ENCODE peak calls at places on chromosomes 2 and 18, in seven cellular contexts. One of them, this sample, is unnamed.

GRCh38 chr2:111066062-111066593 is 54.6 kb upstream of the BCL2L11 start:
- DNase-seq in cardiac muscle cell: no peak
- DNase-seq in M059J: no peak
- DNase-seq in EL: no peak
- DNase-seq in activated CD4-positive, CD25-positive, alpha-beta regulatory T cell treated with anti-CD3 and anti-CD28 coated beads, Interleukin-2, amount 50 U/mL, for 72 hours: no peak
- DNase-seq in stimulated activated CD4-positive, alpha-beta T cell treated with anti-CD3 and anti-CD28 coated beads, Interleukin-1b, Interleukin-23, amount 100 ng/mL, for 1 hour: no peak
- DNase-seq in activated T-helper 9 cell treated with anti-CD3 and anti-CD28 coated beads, Interleukin-2, amount 50 U/mL, for 16 hours: no peak
- DNase-seq in this sample: no peak

GRCh38 chr2:63680455-63680854 is 91.7 kb downstream of the MDH1 start:
- DNase-seq in cardiac muscle cell: no peak
- DNase-seq in M059J: no peak
- DNase-seq in EL: no peak
- DNase-seq in activated CD4-positive, CD25-positive, alpha-beta regulatory T cell treated with anti-CD3 and anti-CD28 coated beads, Interleukin-2, amount 50 U/mL, for 72 hours: no peak
- DNase-seq in stimulated activated CD4-positive, alpha-beta T cell treated with anti-CD3 and anti-CD28 coated beads, Interleukin-1b, Interleukin-23, amount 100 ng/mL, for 1 hour: no peak
- DNase-seq in activated T-helper 9 cell treated with anti-CD3 and anti-CD28 coated beads, Interleukin-2, amount 50 U/mL, for 16 hours: no peak
- DNase-seq in this sample: no peak

GRCh38 chr2:96890726-96891385 is 21.0 kb upstream of the SEMA4C start:
- DNase-seq in cardiac muscle cell: no peak
- DNase-seq in M059J: no peak
- DNase-seq in EL: no peak
- DNase-seq in activated CD4-positive, CD25-positive, alpha-beta regulatory T cell treated with anti-CD3 and anti-CD28 coated beads, Interleukin-2, amount 50 U/mL, for 72 hours: no peak
- DNase-seq in stimulated activated CD4-positive, alpha-beta T cell treated with anti-CD3 and anti-CD28 coated beads, Interleukin-1b, Interleukin-23, amount 100 ng/mL, for 1 hour: no peak
- DNase-seq in activated T-helper 9 cell treated with anti-CD3 and anti-CD28 coated beads, Interleukin-2, amount 50 U/mL, for 16 hours: no peak
- DNase-seq in this sample: peak; percentile 58

GRCh38 chr18:70709720-70710119 is 420.9 kb downstream of the SOCS6 start:
- DNase-seq in cardiac muscle cell: no peak
- DNase-seq in M059J: no peak
- DNase-seq in EL: no peak
- DNase-seq in activated CD4-positive, CD25-positive, alpha-beta regulatory T cell treated with anti-CD3 and anti-CD28 coated beads, Interleukin-2, amount 50 U/mL, for 72 hours: no peak
- DNase-seq in stimulated activated CD4-positive, alpha-beta T cell treated with anti-CD3 and anti-CD28 coated beads, Interleukin-1b, Interleukin-23, amount 100 ng/mL, for 1 hour: no peak
- DNase-seq in activated T-helper 9 cell treated with anti-CD3 and anti-CD28 coated beads, Interleukin-2, amount 50 U/mL, for 16 hours: no peak
- DNase-seq in this sample: no peak

GRCh38 chr2:239190921-239191885 is 209.6 kb downstream of the HDAC4 start:
- DNase-seq in cardiac muscle cell: no peak
- DNase-seq in M059J: no peak
- DNase-seq in EL: no peak
- DNase-seq in activated CD4-positive, CD25-positive, alpha-beta regulatory T cell treated with anti-CD3 and anti-CD28 coated beads, Interleukin-2, amount 50 U/mL, for 72 hours: no peak
- DNase-seq in stimulated activated CD4-positive, alpha-beta T cell treated with anti-CD3 and anti-CD28 coated beads, Interleukin-1b, Interleukin-23, amount 100 ng/mL, for 1 hour: no peak
- DNase-seq in activated T-helper 9 cell treated with anti-CD3 and anti-CD28 coated beads, Interleukin-2, amount 50 U/mL, for 16 hours: no peak
- DNase-seq in this sample: no peak

GRCh38 chr2:176122633-176123482 is at the start of gene HOXD9:
- DNase-seq in cardiac muscle cell: no peak
- DNase-seq in M059J: no peak
- DNase-seq in EL: peak; percentile 70
- DNase-seq in activated CD4-positive, CD25-positive, alpha-beta regulatory T cell treated with anti-CD3 and anti-CD28 coated beads, Interleukin-2, amount 50 U/mL, for 72 hours: no peak
- DNase-seq in stimulated activated CD4-positive, alpha-beta T cell treated with anti-CD3 and anti-CD28 coated beads, Interleukin-1b, Interleukin-23, amount 100 ng/mL, for 1 hour: no peak
- DNase-seq in activated T-helper 9 cell treated with anti-CD3 and anti-CD28 coated beads, Interleukin-2, amount 50 U/mL, for 16 hours: no peak
- DNase-seq in this sample: peak; percentile 73

GRCh38 chr2:31213883-31214637 is 3.3 kb downstream of the CAPN14 start:
- DNase-seq in cardiac muscle cell: no peak
- DNase-seq in M059J: no peak
- DNase-seq in EL: no peak
- DNase-seq in activated CD4-positive, CD25-positive, alpha-beta regulatory T cell treated with anti-CD3 and anti-CD28 coated beads, Interleukin-2, amount 50 U/mL, for 72 hours: no peak
- DNase-seq in stimulated activated CD4-positive, alpha-beta T cell treated with anti-CD3 and anti-CD28 coated beads, Interleukin-1b, Interleukin-23, amount 100 ng/mL, for 1 hour: no peak
- DNase-seq in activated T-helper 9 cell treated with anti-CD3 and anti-CD28 coated beads, Interleukin-2, amount 50 U/mL, for 16 hours: no peak
- DNase-seq in this sample: no peak

GRCh38 chr2:16640867-16641266 is 24.8 kb downstream of the CYRIA start:
- DNase-seq in cardiac muscle cell: no peak
- DNase-seq in M059J: no peak
- DNase-seq in EL: no peak
- DNase-seq in activated CD4-positive, CD25-positive, alpha-beta regulatory T cell treated with anti-CD3 and anti-CD28 coated beads, Interleukin-2, amount 50 U/mL, for 72 hours: no peak
- DNase-seq in stimulated activated CD4-positive, alpha-beta T cell treated with anti-CD3 and anti-CD28 coated beads, Interleukin-1b, Interleukin-23, amount 100 ng/mL, for 1 hour: no peak
- DNase-seq in activated T-helper 9 cell treated with anti-CD3 and anti-CD28 coated beads, Interleukin-2, amount 50 U/mL, for 16 hours: no peak
- DNase-seq in this sample: no peak

GRCh38 chr2:46871976-46872381 is 43.6 kb downstream of the MCFD2 start:
- DNase-seq in cardiac muscle cell: no peak
- DNase-seq in M059J: no peak
- DNase-seq in EL: no peak
- DNase-seq in activated CD4-positive, CD25-positive, alpha-beta regulatory T cell treated with anti-CD3 and anti-CD28 coated beads, Interleukin-2, amount 50 U/mL, for 72 hours: no peak
- DNase-seq in stimulated activated CD4-positive, alpha-beta T cell treated with anti-CD3 and anti-CD28 coated beads, Interleukin-1b, Interleukin-23, amount 100 ng/mL, for 1 hour: no peak
- DNase-seq in activated T-helper 9 cell treated with anti-CD3 and anti-CD28 coated beads, Interleukin-2, amount 50 U/mL, for 16 hours: no peak
- DNase-seq in this sample: no peak

GRCh38 chr2:64613276-64613675 is 40.4 kb downstream of the SERTAD2 start:
- DNase-seq in cardiac muscle cell: no peak
- DNase-seq in M059J: no peak
- DNase-seq in EL: no peak
- DNase-seq in activated CD4-positive, CD25-positive, alpha-beta regulatory T cell treated with anti-CD3 and anti-CD28 coated beads, Interleukin-2, amount 50 U/mL, for 72 hours: no peak
- DNase-seq in stimulated activated CD4-positive, alpha-beta T cell treated with anti-CD3 and anti-CD28 coated beads, Interleukin-1b, Interleukin-23, amount 100 ng/mL, for 1 hour: no peak
- DNase-seq in activated T-helper 9 cell treated with anti-CD3 and anti-CD28 coated beads, Interleukin-2, amount 50 U/mL, for 16 hours: no peak
- DNase-seq in this sample: no peak

GRCh38 chr2:231421051-231421580 is 25.6 kb downstream of the B3GNT7 start:
- DNase-seq in cardiac muscle cell: no peak
- DNase-seq in M059J: no peak
- DNase-seq in EL: no peak
- DNase-seq in activated CD4-positive, CD25-positive, alpha-beta regulatory T cell treated with anti-CD3 and anti-CD28 coated beads, Interleukin-2, amount 50 U/mL, for 72 hours: no peak
- DNase-seq in stimulated activated CD4-positive, alpha-beta T cell treated with anti-CD3 and anti-CD28 coated beads, Interleukin-1b, Interleukin-23, amount 100 ng/mL, for 1 hour: no peak
- DNase-seq in activated T-helper 9 cell treated with anti-CD3 and anti-CD28 coated beads, Interleukin-2, amount 50 U/mL, for 16 hours: no peak
- DNase-seq in this sample: no peak

GRCh38 chr2:127508025-127508620 is 18.2 kb downstream of the IWS1 start:
- DNase-seq in cardiac muscle cell: no peak
- DNase-seq in M059J: no peak
- DNase-seq in EL: peak; percentile 28
- DNase-seq in activated CD4-positive, CD25-positive, alpha-beta regulatory T cell treated with anti-CD3 and anti-CD28 coated beads, Interleukin-2, amount 50 U/mL, for 72 hours: no peak
- DNase-seq in stimulated activated CD4-positive, alpha-beta T cell treated with anti-CD3 and anti-CD28 coated beads, Interleukin-1b, Interleukin-23, amount 100 ng/mL, for 1 hour: no peak
- DNase-seq in activated T-helper 9 cell treated with anti-CD3 and anti-CD28 coated beads, Interleukin-2, amount 50 U/mL, for 16 hours: no peak
- DNase-seq in this sample: no peak

GRCh38 chr2:222264791-222265320 is 33.9 kb downstream of the PAX3 start:
- DNase-seq in cardiac muscle cell: no peak
- DNase-seq in M059J: peak; percentile 59
- DNase-seq in EL: peak; percentile 63
- DNase-seq in activated CD4-positive, CD25-positive, alpha-beta regulatory T cell treated with anti-CD3 and anti-CD28 coated beads, Interleukin-2, amount 50 U/mL, for 72 hours: no peak
- DNase-seq in stimulated activated CD4-positive, alpha-beta T cell treated with anti-CD3 and anti-CD28 coated beads, Interleukin-1b, Interleukin-23, amount 100 ng/mL, for 1 hour: no peak
- DNase-seq in activated T-helper 9 cell treated with anti-CD3 and anti-CD28 coated beads, Interleukin-2, amount 50 U/mL, for 16 hours: no peak
- DNase-seq in this sample: no peak

GRCh38 chr2:98730053-98730850 is 680 bp downstream of the MGAT4A start:
- DNase-seq in cardiac muscle cell: peak; percentile 50
- DNase-seq in M059J: no peak
- DNase-seq in EL: no peak
- DNase-seq in activated CD4-positive, CD25-positive, alpha-beta regulatory T cell treated with anti-CD3 and anti-CD28 coated beads, Interleukin-2, amount 50 U/mL, for 72 hours: peak; percentile 51
- DNase-seq in stimulated activated CD4-positive, alpha-beta T cell treated with anti-CD3 and anti-CD28 coated beads, Interleukin-1b, Interleukin-23, amount 100 ng/mL, for 1 hour: no peak
- DNase-seq in activated T-helper 9 cell treated with anti-CD3 and anti-CD28 coated beads, Interleukin-2, amount 50 U/mL, for 16 hours: peak; percentile 37
- DNase-seq in this sample: peak; percentile 18

GRCh38 chr18:56785006-56785405 is 133.8 kb downstream of the WDR7 start:
- DNase-seq in cardiac muscle cell: no peak
- DNase-seq in M059J: no peak
- DNase-seq in EL: no peak
- DNase-seq in activated CD4-positive, CD25-positive, alpha-beta regulatory T cell treated with anti-CD3 and anti-CD28 coated beads, Interleukin-2, amount 50 U/mL, for 72 hours: no peak
- DNase-seq in stimulated activated CD4-positive, alpha-beta T cell treated with anti-CD3 and anti-CD28 coated beads, Interleukin-1b, Interleukin-23, amount 100 ng/mL, for 1 hour: no peak
- DNase-seq in activated T-helper 9 cell treated with anti-CD3 and anti-CD28 coated beads, Interleukin-2, amount 50 U/mL, for 16 hours: no peak
- DNase-seq in this sample: no peak

GRCh38 chr2:198056836-198057235 is 252.4 kb downstream of the PLCL1 start:
- DNase-seq in cardiac muscle cell: no peak
- DNase-seq in M059J: no peak
- DNase-seq in EL: no peak
- DNase-seq in activated CD4-positive, CD25-positive, alpha-beta regulatory T cell treated with anti-CD3 and anti-CD28 coated beads, Interleukin-2, amount 50 U/mL, for 72 hours: no peak
- DNase-seq in stimulated activated CD4-positive, alpha-beta T cell treated with anti-CD3 and anti-CD28 coated beads, Interleukin-1b, Interleukin-23, amount 100 ng/mL, for 1 hour: no peak
- DNase-seq in activated T-helper 9 cell treated with anti-CD3 and anti-CD28 coated beads, Interleukin-2, amount 50 U/mL, for 16 hours: no peak
- DNase-seq in this sample: no peak

GRCh38 chr2:75787532-75788132 is 76.9 kb upstream of the GCFC2 start:
- DNase-seq in cardiac muscle cell: peak; percentile 76
- DNase-seq in M059J: peak; percentile 23
- DNase-seq in EL: peak; percentile 23
- DNase-seq in activated CD4-positive, CD25-positive, alpha-beta regulatory T cell treated with anti-CD3 and anti-CD28 coated beads, Interleukin-2, amount 50 U/mL, for 72 hours: no peak
- DNase-seq in stimulated activated CD4-positive, alpha-beta T cell treated with anti-CD3 and anti-CD28 coated beads, Interleukin-1b, Interleukin-23, amount 100 ng/mL, for 1 hour: no peak
- DNase-seq in activated T-helper 9 cell treated with anti-CD3 and anti-CD28 coated beads, Interleukin-2, amount 50 U/mL, for 16 hours: no peak
- DNase-seq in this sample: peak; percentile 65

GRCh38 chr2:80117401-80117800 is 187.2 kb downstream of the LRRTM1 start:
- DNase-seq in cardiac muscle cell: no peak
- DNase-seq in M059J: no peak
- DNase-seq in EL: no peak
- DNase-seq in activated CD4-positive, CD25-positive, alpha-beta regulatory T cell treated with anti-CD3 and anti-CD28 coated beads, Interleukin-2, amount 50 U/mL, for 72 hours: no peak
- DNase-seq in stimulated activated CD4-positive, alpha-beta T cell treated with anti-CD3 and anti-CD28 coated beads, Interleukin-1b, Interleukin-23, amount 100 ng/mL, for 1 hour: no peak
- DNase-seq in activated T-helper 9 cell treated with anti-CD3 and anti-CD28 coated beads, Interleukin-2, amount 50 U/mL, for 16 hours: no peak
- DNase-seq in this sample: no peak

GRCh38 chr2:8277921-8278571 is 403.8 kb upstream of the ID2 start:
- DNase-seq in cardiac muscle cell: no peak
- DNase-seq in M059J: no peak
- DNase-seq in EL: no peak
- DNase-seq in activated CD4-positive, CD25-positive, alpha-beta regulatory T cell treated with anti-CD3 and anti-CD28 coated beads, Interleukin-2, amount 50 U/mL, for 72 hours: no peak
- DNase-seq in stimulated activated CD4-positive, alpha-beta T cell treated with anti-CD3 and anti-CD28 coated beads, Interleukin-1b, Interleukin-23, amount 100 ng/mL, for 1 hour: no peak
- DNase-seq in activated T-helper 9 cell treated with anti-CD3 and anti-CD28 coated beads, Interleukin-2, amount 50 U/mL, for 16 hours: no peak
- DNase-seq in this sample: no peak

GRCh38 chr2:149143734-149144133 is 105.2 kb downstream of the LYPD6B start:
- DNase-seq in cardiac muscle cell: no peak
- DNase-seq in M059J: peak; percentile 74
- DNase-seq in EL: no peak
- DNase-seq in activated CD4-positive, CD25-positive, alpha-beta regulatory T cell treated with anti-CD3 and anti-CD28 coated beads, Interleukin-2, amount 50 U/mL, for 72 hours: no peak
- DNase-seq in stimulated activated CD4-positive, alpha-beta T cell treated with anti-CD3 and anti-CD28 coated beads, Interleukin-1b, Interleukin-23, amount 100 ng/mL, for 1 hour: no peak
- DNase-seq in activated T-helper 9 cell treated with anti-CD3 and anti-CD28 coated beads, Interleukin-2, amount 50 U/mL, for 16 hours: no peak
- DNase-seq in this sample: no peak

GRCh38 chr2:231007159-231008045 is 11.5 kb downstream of the SPATA3 start:
- DNase-seq in cardiac muscle cell: no peak
- DNase-seq in M059J: no peak
- DNase-seq in EL: no peak
- DNase-seq in activated CD4-positive, CD25-positive, alpha-beta regulatory T cell treated with anti-CD3 and anti-CD28 coated beads, Interleukin-2, amount 50 U/mL, for 72 hours: no peak
- DNase-seq in stimulated activated CD4-positive, alpha-beta T cell treated with anti-CD3 and anti-CD28 coated beads, Interleukin-1b, Interleukin-23, amount 100 ng/mL, for 1 hour: no peak
- DNase-seq in activated T-helper 9 cell treated with anti-CD3 and anti-CD28 coated beads, Interleukin-2, amount 50 U/mL, for 16 hours: no peak
- DNase-seq in this sample: no peak

GRCh38 chr2:45813003-45813601 is 161.6 kb downstream of the PRKCE start:
- DNase-seq in cardiac muscle cell: no peak
- DNase-seq in M059J: peak; percentile 61
- DNase-seq in EL: peak; percentile 48
- DNase-seq in activated CD4-positive, CD25-positive, alpha-beta regulatory T cell treated with anti-CD3 and anti-CD28 coated beads, Interleukin-2, amount 50 U/mL, for 72 hours: no peak
- DNase-seq in stimulated activated CD4-positive, alpha-beta T cell treated with anti-CD3 and anti-CD28 coated beads, Interleukin-1b, Interleukin-23, amount 100 ng/mL, for 1 hour: no peak
- DNase-seq in activated T-helper 9 cell treated with anti-CD3 and anti-CD28 coated beads, Interleukin-2, amount 50 U/mL, for 16 hours: no peak
- DNase-seq in this sample: peak; percentile 45

GRCh38 chr2:238695538-238695937 is 152.3 kb upstream of the TWIST2 start:
- DNase-seq in cardiac muscle cell: no peak
- DNase-seq in M059J: no peak
- DNase-seq in EL: no peak
- DNase-seq in activated CD4-positive, CD25-positive, alpha-beta regulatory T cell treated with anti-CD3 and anti-CD28 coated beads, Interleukin-2, amount 50 U/mL, for 72 hours: no peak
- DNase-seq in stimulated activated CD4-positive, alpha-beta T cell treated with anti-CD3 and anti-CD28 coated beads, Interleukin-1b, Interleukin-23, amount 100 ng/mL, for 1 hour: no peak
- DNase-seq in activated T-helper 9 cell treated with anti-CD3 and anti-CD28 coated beads, Interleukin-2, amount 50 U/mL, for 16 hours: no peak
- DNase-seq in this sample: no peak

GRCh38 chr2:161379740-161380139 is 36.4 kb upstream of the TBR1 start:
- DNase-seq in cardiac muscle cell: peak; percentile 26
- DNase-seq in M059J: no peak
- DNase-seq in EL: no peak
- DNase-seq in activated CD4-positive, CD25-positive, alpha-beta regulatory T cell treated with anti-CD3 and anti-CD28 coated beads, Interleukin-2, amount 50 U/mL, for 72 hours: no peak
- DNase-seq in stimulated activated CD4-positive, alpha-beta T cell treated with anti-CD3 and anti-CD28 coated beads, Interleukin-1b, Interleukin-23, amount 100 ng/mL, for 1 hour: no peak
- DNase-seq in activated T-helper 9 cell treated with anti-CD3 and anti-CD28 coated beads, Interleukin-2, amount 50 U/mL, for 16 hours: no peak
- DNase-seq in this sample: no peak

GRCh38 chr2:133787651-133788050 is 219.4 kb upstream of the NCKAP5 start:
- DNase-seq in cardiac muscle cell: no peak
- DNase-seq in M059J: no peak
- DNase-seq in EL: no peak
- DNase-seq in activated CD4-positive, CD25-positive, alpha-beta regulatory T cell treated with anti-CD3 and anti-CD28 coated beads, Interleukin-2, amount 50 U/mL, for 72 hours: no peak
- DNase-seq in stimulated activated CD4-positive, alpha-beta T cell treated with anti-CD3 and anti-CD28 coated beads, Interleukin-1b, Interleukin-23, amount 100 ng/mL, for 1 hour: no peak
- DNase-seq in activated T-helper 9 cell treated with anti-CD3 and anti-CD28 coated beads, Interleukin-2, amount 50 U/mL, for 16 hours: no peak
- DNase-seq in this sample: no peak

GRCh38 chr2:191995285-191995684 is 148.4 kb upstream of the CAVIN2 start:
- DNase-seq in cardiac muscle cell: no peak
- DNase-seq in M059J: peak; percentile 18
- DNase-seq in EL: peak; percentile 12
- DNase-seq in activated CD4-positive, CD25-positive, alpha-beta regulatory T cell treated with anti-CD3 and anti-CD28 coated beads, Interleukin-2, amount 50 U/mL, for 72 hours: no peak
- DNase-seq in stimulated activated CD4-positive, alpha-beta T cell treated with anti-CD3 and anti-CD28 coated beads, Interleukin-1b, Interleukin-23, amount 100 ng/mL, for 1 hour: no peak
- DNase-seq in activated T-helper 9 cell treated with anti-CD3 and anti-CD28 coated beads, Interleukin-2, amount 50 U/mL, for 16 hours: no peak
- DNase-seq in this sample: no peak

GRCh38 chr18:36775396-36775795 is 53.4 kb downstream of the TPGS2 start:
- DNase-seq in cardiac muscle cell: no peak
- DNase-seq in M059J: peak; percentile 52
- DNase-seq in EL: no peak
- DNase-seq in activated CD4-positive, CD25-positive, alpha-beta regulatory T cell treated with anti-CD3 and anti-CD28 coated beads, Interleukin-2, amount 50 U/mL, for 72 hours: no peak
- DNase-seq in stimulated activated CD4-positive, alpha-beta T cell treated with anti-CD3 and anti-CD28 coated beads, Interleukin-1b, Interleukin-23, amount 100 ng/mL, for 1 hour: no peak
- DNase-seq in activated T-helper 9 cell treated with anti-CD3 and anti-CD28 coated beads, Interleukin-2, amount 50 U/mL, for 16 hours: no peak
- DNase-seq in this sample: no peak

GRCh38 chr2:226142452-226142851 is 657.2 kb downstream of the IRS1 start:
- DNase-seq in cardiac muscle cell: no peak
- DNase-seq in M059J: no peak
- DNase-seq in EL: no peak
- DNase-seq in activated CD4-positive, CD25-positive, alpha-beta regulatory T cell treated with anti-CD3 and anti-CD28 coated beads, Interleukin-2, amount 50 U/mL, for 72 hours: no peak
- DNase-seq in stimulated activated CD4-positive, alpha-beta T cell treated with anti-CD3 and anti-CD28 coated beads, Interleukin-1b, Interleukin-23, amount 100 ng/mL, for 1 hour: no peak
- DNase-seq in activated T-helper 9 cell treated with anti-CD3 and anti-CD28 coated beads, Interleukin-2, amount 50 U/mL, for 16 hours: no peak
- DNase-seq in this sample: no peak

GRCh38 chr2:10776231-10776977 is 36.2 kb downstream of the PDIA6 start:
- DNase-seq in cardiac muscle cell: no peak
- DNase-seq in M059J: no peak
- DNase-seq in EL: no peak
- DNase-seq in activated CD4-positive, CD25-positive, alpha-beta regulatory T cell treated with anti-CD3 and anti-CD28 coated beads, Interleukin-2, amount 50 U/mL, for 72 hours: no peak
- DNase-seq in stimulated activated CD4-positive, alpha-beta T cell treated with anti-CD3 and anti-CD28 coated beads, Interleukin-1b, Interleukin-23, amount 100 ng/mL, for 1 hour: no peak
- DNase-seq in activated T-helper 9 cell treated with anti-CD3 and anti-CD28 coated beads, Interleukin-2, amount 50 U/mL, for 16 hours: no peak
- DNase-seq in this sample: no peak

GRCh38 chr2:241901500-241902351 is 32.2 kb downstream of the RTP5 start:
- DNase-seq in cardiac muscle cell: peak; percentile 78
- DNase-seq in M059J: no peak
- DNase-seq in EL: no peak
- DNase-seq in activated CD4-positive, CD25-positive, alpha-beta regulatory T cell treated with anti-CD3 and anti-CD28 coated beads, Interleukin-2, amount 50 U/mL, for 72 hours: peak; percentile 28
- DNase-seq in stimulated activated CD4-positive, alpha-beta T cell treated with anti-CD3 and anti-CD28 coated beads, Interleukin-1b, Interleukin-23, amount 100 ng/mL, for 1 hour: no peak
- DNase-seq in activated T-helper 9 cell treated with anti-CD3 and anti-CD28 coated beads, Interleukin-2, amount 50 U/mL, for 16 hours: no peak
- DNase-seq in this sample: peak; percentile 72

GRCh38 chr2:234374671-234375245 is 122.1 kb downstream of the ARL4C start:
- DNase-seq in cardiac muscle cell: no peak
- DNase-seq in M059J: no peak
- DNase-seq in EL: no peak
- DNase-seq in activated CD4-positive, CD25-positive, alpha-beta regulatory T cell treated with anti-CD3 and anti-CD28 coated beads, Interleukin-2, amount 50 U/mL, for 72 hours: no peak
- DNase-seq in stimulated activated CD4-positive, alpha-beta T cell treated with anti-CD3 and anti-CD28 coated beads, Interleukin-1b, Interleukin-23, amount 100 ng/mL, for 1 hour: no peak
- DNase-seq in activated T-helper 9 cell treated with anti-CD3 and anti-CD28 coated beads, Interleukin-2, amount 50 U/mL, for 16 hours: no peak
- DNase-seq in this sample: no peak

GRCh38 chr2:47867205-47867604 is 39.1 kb downstream of the FBXO11 start:
- DNase-seq in cardiac muscle cell: peak; percentile 14
- DNase-seq in M059J: peak; percentile 89
- DNase-seq in EL: peak; percentile 81
- DNase-seq in activated CD4-positive, CD25-positive, alpha-beta regulatory T cell treated with anti-CD3 and anti-CD28 coated beads, Interleukin-2, amount 50 U/mL, for 72 hours: no peak
- DNase-seq in stimulated activated CD4-positive, alpha-beta T cell treated with anti-CD3 and anti-CD28 coated beads, Interleukin-1b, Interleukin-23, amount 100 ng/mL, for 1 hour: no peak
- DNase-seq in activated T-helper 9 cell treated with anti-CD3 and anti-CD28 coated beads, Interleukin-2, amount 50 U/mL, for 16 hours: no peak
- DNase-seq in this sample: no peak

GRCh38 chr2:220277445-220277960 is 650.1 kb downstream of the SLC4A3 start:
- DNase-seq in cardiac muscle cell: no peak
- DNase-seq in M059J: peak; percentile 96
- DNase-seq in EL: peak; percentile 82
- DNase-seq in activated CD4-positive, CD25-positive, alpha-beta regulatory T cell treated with anti-CD3 and anti-CD28 coated beads, Interleukin-2, amount 50 U/mL, for 72 hours: no peak
- DNase-seq in stimulated activated CD4-positive, alpha-beta T cell treated with anti-CD3 and anti-CD28 coated beads, Interleukin-1b, Interleukin-23, amount 100 ng/mL, for 1 hour: no peak
- DNase-seq in activated T-helper 9 cell treated with anti-CD3 and anti-CD28 coated beads, Interleukin-2, amount 50 U/mL, for 16 hours: no peak
- DNase-seq in this sample: no peak

GRCh38 chr2:146917430-146918037 is 927.3 kb upstream of the ACVR2A start:
- DNase-seq in cardiac muscle cell: no peak
- DNase-seq in M059J: no peak
- DNase-seq in EL: no peak
- DNase-seq in activated CD4-positive, CD25-positive, alpha-beta regulatory T cell treated with anti-CD3 and anti-CD28 coated beads, Interleukin-2, amount 50 U/mL, for 72 hours: no peak
- DNase-seq in stimulated activated CD4-positive, alpha-beta T cell treated with anti-CD3 and anti-CD28 coated beads, Interleukin-1b, Interleukin-23, amount 100 ng/mL, for 1 hour: no peak
- DNase-seq in activated T-helper 9 cell treated with anti-CD3 and anti-CD28 coated beads, Interleukin-2, amount 50 U/mL, for 16 hours: no peak
- DNase-seq in this sample: no peak

GRCh38 chr2:72040629-72041403 is 106.8 kb downstream of the CYP26B1 start:
- DNase-seq in cardiac muscle cell: no peak
- DNase-seq in M059J: peak; percentile 62
- DNase-seq in EL: no peak
- DNase-seq in activated CD4-positive, CD25-positive, alpha-beta regulatory T cell treated with anti-CD3 and anti-CD28 coated beads, Interleukin-2, amount 50 U/mL, for 72 hours: no peak
- DNase-seq in stimulated activated CD4-positive, alpha-beta T cell treated with anti-CD3 and anti-CD28 coated beads, Interleukin-1b, Interleukin-23, amount 100 ng/mL, for 1 hour: no peak
- DNase-seq in activated T-helper 9 cell treated with anti-CD3 and anti-CD28 coated beads, Interleukin-2, amount 50 U/mL, for 16 hours: no peak
- DNase-seq in this sample: peak; percentile 13

GRCh38 chr2:121211251-121211650 is 73.8 kb downstream of the TFCP2L1 start:
- DNase-seq in cardiac muscle cell: no peak
- DNase-seq in M059J: no peak
- DNase-seq in EL: no peak
- DNase-seq in activated CD4-positive, CD25-positive, alpha-beta regulatory T cell treated with anti-CD3 and anti-CD28 coated beads, Interleukin-2, amount 50 U/mL, for 72 hours: no peak
- DNase-seq in stimulated activated CD4-positive, alpha-beta T cell treated with anti-CD3 and anti-CD28 coated beads, Interleukin-1b, Interleukin-23, amount 100 ng/mL, for 1 hour: no peak
- DNase-seq in activated T-helper 9 cell treated with anti-CD3 and anti-CD28 coated beads, Interleukin-2, amount 50 U/mL, for 16 hours: no peak
- DNase-seq in this sample: peak; percentile 28

GRCh38 chr2:42359304-42359749 is 1.7 kb downstream of the COX7A2L start:
- DNase-seq in cardiac muscle cell: no peak
- DNase-seq in M059J: no peak
- DNase-seq in EL: peak; percentile 17
- DNase-seq in activated CD4-positive, CD25-positive, alpha-beta regulatory T cell treated with anti-CD3 and anti-CD28 coated beads, Interleukin-2, amount 50 U/mL, for 72 hours: no peak
- DNase-seq in stimulated activated CD4-positive, alpha-beta T cell treated with anti-CD3 and anti-CD28 coated beads, Interleukin-1b, Interleukin-23, amount 100 ng/mL, for 1 hour: no peak
- DNase-seq in activated T-helper 9 cell treated with anti-CD3 and anti-CD28 coated beads, Interleukin-2, amount 50 U/mL, for 16 hours: no peak
- DNase-seq in this sample: no peak

GRCh38 chr2:118878531-118879149 is 31.2 kb upstream of the EN1 start:
- DNase-seq in cardiac muscle cell: no peak
- DNase-seq in M059J: peak; percentile 21
- DNase-seq in EL: no peak
- DNase-seq in activated CD4-positive, CD25-positive, alpha-beta regulatory T cell treated with anti-CD3 and anti-CD28 coated beads, Interleukin-2, amount 50 U/mL, for 72 hours: no peak
- DNase-seq in stimulated activated CD4-positive, alpha-beta T cell treated with anti-CD3 and anti-CD28 coated beads, Interleukin-1b, Interleukin-23, amount 100 ng/mL, for 1 hour: no peak
- DNase-seq in activated T-helper 9 cell treated with anti-CD3 and anti-CD28 coated beads, Interleukin-2, amount 50 U/mL, for 16 hours: no peak
- DNase-seq in this sample: no peak

This sample was measured in mesendoderm.